ENCODE peak calls at places on chromosome 9, in six cellular contexts. Q is OCI-LY7, E is MM.1S, W is tibial nerve, H is body of pancreas, I is lung. C is an unnamed sample.

GRCh38 chr9:95268681-95269080 is 48.8 kb downstream of the FANCC start:
- DNase-seq in W (no peak), E (peak), H (peak), Q (peak), I (no peak), C (peak)

GRCh38 chr9:105341784-105342183 is 97.3 kb downstream of the SLC44A1 start:
- DNase-seq in H (no peak), W (no peak), I (no peak), Q (no peak), E (peak), C (no peak)

GRCh38 chr9:130535818-130536521 is 43.4 kb upstream of the FUBP3 start:
- DNase-seq in Q (no peak), I (no peak), W (no peak), H (no peak), E (no peak), C (peak)

GRCh38 chr9:128554155-128554862 is 1.9 kb downstream of the SPTAN1 start:
- DNase-seq in I (peak), Q (peak), H (peak), E (no peak), W (peak), C (peak)

GRCh38 chr9:89223398-89223977 is 44.9 kb upstream of the SHC3 start:
- DNase-seq in I (no peak), E (no peak), H (no peak), W (no peak), Q (no peak), C (no peak)

GRCh38 chr9:117936185-117936758 is 232.1 kb downstream of the TLR4 start:
- DNase-seq in H (no peak), Q (peak), E (peak), I (no peak), W (no peak), C (no peak)

GRCh38 chr9:135075234-135076142 is 12.0 kb upstream of the OLFM1 start:
- DNase-seq in I (peak), H (peak), W (peak), Q (no peak), E (no peak), C (no peak)

GRCh38 chr9:109387856-109388255 is 67.0 kb upstream of the EPB41L4B start:
- DNase-seq in W (no peak), Q (no peak), I (no peak), H (peak), E (no peak), C (no peak)

GRCh38 chr9:7212101-7212500 is 454.3 kb downstream of the KDM4C start:
- DNase-seq in I (no peak), Q (no peak), E (no peak), W (no peak), H (no peak), C (no peak)

GRCh38 chr9:38294561-38294960 is 97.9 kb upstream of the ALDH1B1 start:
- DNase-seq in H (no peak), W (no peak), Q (no peak), E (no peak), I (no peak), C (no peak)

GRCh38 chr9:112631313-112631712 is 86.6 kb downstream of the INIP start:
- DNase-seq in Q (no peak), H (no peak), E (no peak), I (no peak), W (no peak), C (no peak)

GRCh38 chr9:14136047-14136446 is 177.9 kb downstream of the NFIB start:
- DNase-seq in Q (no peak), I (no peak), W (no peak), E (no peak), H (no peak), C (no peak)

GRCh38 chr9:69207503-69207902 is 33.4 kb downstream of the TJP2 start:
- DNase-seq in H (peak), Q (peak), E (no peak), I (no peak), W (no peak), C (no peak)

GRCh38 chr9:76399831-76400230 is 5.6 kb upstream of the RFK start:
- DNase-seq in I (no peak), Q (no peak), W (no peak), E (no peak), H (no peak), C (no peak)

GRCh38 chr9:92945796-92946195 is 1.5 kb upstream of the FGD3 start:
- DNase-seq in H (no peak), W (no peak), E (no peak), Q (no peak), I (no peak), C (no peak)

GRCh38 chr9:92947268-92948031 is at the start of gene FGD3:
- DNase-seq in E (no peak), W (no peak), Q (no peak), I (no peak), H (peak), C (no peak)

GRCh38 chr9:92949266-92949982 is 2.1 kb downstream of the FGD3 start:
- DNase-seq in I (no peak), Q (no peak), W (no peak), H (no peak), E (no peak), C (no peak)

GRCh38 chr9:92948632-92949031 is 1.3 kb downstream of the FGD3 start:
- DNase-seq in Q (no peak), I (no peak), E (no peak), H (no peak), W (no peak), C (no peak)

GRCh38 chr9:92948032-92948534 is 760 bp downstream of the FGD3 start:
- DNase-seq in H (no peak), I (no peak), W (no peak), E (no peak), Q (no peak), C (no peak)
- H3K4me3 ChIP-seq in H (no peak), I (no peak), W (no peak), E (no peak), Q (no peak), C (no peak)

GRCh38 chr9:127210851-127211730 is 53.5 kb upstream of the GARNL3 start:
- DNase-seq in Q (no peak), H (no peak), W (no peak), I (no peak), E (no peak), C (no peak)
- TF ChIP-seq CTCF in Q (no peak), H (no peak), W (no peak), I (no peak), E (no peak), C (peak)

DNA sequence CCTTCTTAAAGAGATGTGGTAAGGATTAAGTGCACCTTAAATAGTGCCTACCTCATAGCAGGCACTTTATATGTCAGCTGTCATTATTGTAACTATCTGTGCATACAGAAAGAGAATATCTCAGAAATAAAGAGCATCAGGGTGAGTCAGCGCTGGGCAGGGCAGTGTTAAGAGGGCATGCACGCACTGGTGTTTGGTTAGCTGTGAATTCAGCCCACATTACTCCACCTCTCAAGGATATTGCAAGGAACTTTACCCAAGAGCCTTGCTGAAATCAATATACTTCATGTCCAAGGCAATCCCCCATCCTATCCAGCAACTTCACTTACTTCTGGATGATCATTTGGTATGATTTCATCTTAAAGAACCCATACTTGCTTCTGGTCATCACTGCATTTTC is 300.9 kb downstream of the NTRK2 start:
- DNase-seq in H (no peak), I (no peak), Q (no peak), E (no peak), W (no peak), C (peak)
- H3K27ac ChIP-seq in H (no peak), I (no peak), Q (no peak), E (no peak), W (no peak), C (no peak)

DNA sequence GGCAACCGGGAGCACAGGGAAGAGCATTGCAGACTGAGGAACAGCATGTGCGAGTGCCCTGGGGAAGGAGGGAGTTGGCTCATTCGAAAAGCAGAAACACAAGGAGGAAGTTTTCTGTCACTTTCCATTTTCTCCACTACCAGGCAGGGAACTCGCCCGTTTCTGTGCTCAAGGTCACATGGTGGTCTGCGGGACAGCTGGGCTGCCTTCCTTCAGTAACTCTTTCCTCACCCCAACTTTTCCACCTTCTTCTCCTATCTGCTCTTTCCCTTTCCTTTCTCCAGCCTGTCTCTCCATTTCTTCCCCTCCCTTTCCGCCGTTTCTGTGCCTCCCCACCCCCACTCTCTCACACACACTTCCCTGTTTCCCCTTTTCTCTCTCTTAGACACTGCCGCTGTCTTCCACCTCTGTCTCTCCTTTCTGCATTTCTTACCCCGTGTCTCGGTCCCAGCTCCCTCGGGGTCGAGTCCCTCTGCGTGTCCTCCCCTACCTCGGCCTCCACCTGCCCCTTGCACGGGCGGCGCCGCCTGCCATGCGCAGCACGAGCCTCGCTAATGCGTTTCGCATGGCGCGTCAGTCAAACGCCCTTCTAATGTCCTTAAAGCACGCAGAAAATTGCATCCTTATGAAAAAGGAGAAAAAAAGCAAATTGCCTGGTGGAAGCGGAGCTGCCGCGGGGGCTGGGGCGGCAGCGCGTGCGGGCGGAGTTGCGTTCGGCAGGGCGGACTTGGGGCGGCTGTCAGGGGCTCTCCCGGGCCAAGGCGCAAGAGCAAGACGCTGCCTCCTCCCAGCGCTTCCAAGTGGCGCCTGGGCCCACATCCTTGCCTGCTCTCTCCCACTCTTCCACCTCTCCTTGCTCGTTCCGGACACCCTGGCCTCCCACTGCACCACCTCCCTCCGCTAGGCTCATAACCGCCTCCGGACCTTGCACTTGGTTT is 9.5 kb downstream of the BARX1 start:
- DNase-seq in W (no peak), I (no peak), Q (no peak), H (no peak), E (no peak), C (no peak)
- H3K4me3 ChIP-seq in W (peak), I (no peak), Q (no peak), H (peak), E (no peak), C (no peak)

GRCh38 chr9:122126340-122127333 is 32.9 kb downstream of the NDUFA8 start:
- DNase-seq in E (no peak), Q (no peak), H (no peak), W (no peak), I (no peak), C (peak)
- TF ChIP-seq CTCF in E (no peak), Q (peak), H (no peak), W (no peak), I (no peak), C (peak)

GRCh38 chr9:133562611-133563285 is 28.2 kb downstream of the ADAMTSL2 start:
- DNase-seq in E (no peak), Q (no peak), H (no peak), I (no peak), W (no peak), C (no peak)

GRCh38 chr9:133566817-133567216 is 32.3 kb downstream of the ADAMTSL2 start:
- DNase-seq in W (no peak), Q (no peak), E (no peak), H (no peak), I (no peak), C (no peak)

GRCh38 chr9:133563286-133564213 is 29.0 kb downstream of the ADAMTSL2 start:
- DNase-seq in W (no peak), E (no peak), Q (no peak), H (peak), I (peak), C (no peak)

GRCh38 chr9:133566382-133566781 is 31.9 kb downstream of the ADAMTSL2 start:
- DNase-seq in E (no peak), Q (no peak), W (no peak), I (no peak), H (no peak), C (no peak)

DNA sequence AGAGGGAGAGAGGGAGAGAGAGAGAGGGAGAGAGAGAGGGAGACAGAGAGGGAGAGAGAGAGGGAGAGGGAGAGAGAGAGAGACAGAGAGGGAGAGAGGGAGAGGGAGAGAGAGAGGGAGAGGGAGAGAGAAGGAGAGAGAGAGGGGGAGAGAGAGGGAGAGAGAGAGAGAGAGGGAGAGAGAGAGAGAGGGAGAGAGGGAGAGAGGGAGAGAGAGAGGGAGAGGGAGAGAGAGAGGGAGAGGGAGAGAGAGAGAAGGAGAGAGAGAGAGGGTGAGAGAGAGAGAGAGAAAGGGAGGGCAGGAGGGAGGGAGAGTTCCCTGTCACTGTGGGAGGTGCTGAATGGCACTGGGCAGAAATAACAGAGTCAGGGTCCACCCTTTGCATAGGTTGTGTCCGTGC is 29.9 kb downstream of the ADAMTSL2 start:
- DNase-seq in H (no peak), W (no peak), I (no peak), E (no peak), Q (no peak), C (no peak)
- H3K27ac ChIP-seq in H (no peak), W (peak), I (peak), E (no peak), Q (no peak), C (no peak)

DNA sequence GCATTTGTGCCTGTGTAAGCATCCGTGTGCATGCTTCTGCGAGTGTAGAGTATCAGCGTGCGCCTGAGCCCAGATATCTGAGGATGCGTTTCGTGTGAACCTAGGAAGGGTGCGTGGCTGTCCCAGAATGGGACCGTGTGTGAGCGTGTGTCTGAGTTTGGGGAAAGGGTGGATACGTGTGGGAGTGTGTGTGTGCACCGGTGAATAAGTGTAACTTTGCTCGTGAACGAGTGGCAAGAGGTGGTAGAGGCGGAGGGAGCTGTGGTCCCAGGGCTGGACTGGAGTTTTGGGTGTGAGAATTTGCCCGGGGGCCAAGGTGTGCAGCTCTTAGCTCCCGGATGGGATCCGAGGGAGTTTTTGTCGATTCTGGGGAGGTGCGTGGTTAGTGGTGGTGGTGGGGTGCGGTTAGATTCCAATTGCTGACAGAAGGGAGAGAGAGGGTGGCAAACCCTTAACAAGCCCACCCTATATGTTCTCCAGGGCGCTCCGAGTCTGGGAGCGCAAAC is 687 bp upstream of the COL27A1 start:
- DNase-seq in H (no peak), E (no peak), W (no peak), I (no peak), Q (no peak), C (no peak)
- H3K4me3 ChIP-seq in H (no peak), E (no peak), W (peak), I (no peak), Q (no peak), C (peak)

DNA sequence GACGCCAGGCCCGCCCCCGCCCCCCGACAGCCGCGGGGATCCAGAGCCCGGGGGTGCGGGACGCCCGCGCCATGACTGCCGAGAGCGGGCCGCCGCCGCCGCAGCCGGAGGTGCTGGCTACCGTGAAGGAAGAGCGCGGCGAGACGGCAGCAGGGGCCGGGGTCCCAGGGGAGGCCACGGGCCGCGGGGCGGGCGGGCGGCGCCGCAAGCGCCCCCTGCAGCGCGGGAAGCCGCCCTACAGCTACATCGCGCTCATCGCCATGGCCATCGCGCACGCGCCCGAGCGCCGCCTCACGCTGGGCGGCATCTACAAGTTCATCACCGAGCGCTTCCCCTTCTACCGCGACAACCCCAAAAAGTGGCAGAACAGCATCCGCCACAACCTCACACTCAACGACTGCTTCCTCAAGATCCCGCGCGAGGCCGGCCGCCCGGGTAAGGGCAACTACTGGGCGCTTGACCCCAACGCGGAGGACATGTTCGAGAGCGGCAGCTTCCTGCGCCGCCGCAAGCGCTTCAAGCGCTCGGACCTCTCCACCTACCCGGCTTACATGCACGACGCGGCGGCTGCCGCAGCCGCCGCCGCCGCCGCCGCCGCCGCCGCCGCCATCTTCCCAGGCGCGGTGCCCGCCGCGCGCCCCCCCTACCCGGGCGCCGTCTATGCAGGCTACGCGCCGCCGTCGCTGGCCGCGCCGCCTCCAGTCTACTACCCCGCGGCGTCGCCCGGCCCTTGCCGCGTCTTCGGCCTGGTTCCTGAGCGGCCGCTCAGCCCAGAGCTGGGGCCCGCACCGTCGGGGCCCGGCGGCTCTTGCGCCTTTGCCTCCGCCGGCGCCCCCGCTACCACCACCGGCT is 1.0 kb downstream of the FOXE1 start:
- DNase-seq in H (no peak), Q (peak), I (no peak), E (no peak), W (no peak), C (no peak)
- TF ChIP-seq CTCF in H (no peak), Q (peak), I (no peak), E (no peak), W (no peak), C (peak)

GRCh38 chr9:87887661-87888480 is 5.2 kb downstream of the SPATA31E1 start:
- DNase-seq in E (no peak), I (peak), Q (no peak), W (no peak), H (no peak), C (no peak)
- H3K27ac ChIP-seq in E (no peak), I (no peak), Q (no peak), W (no peak), H (no peak), C (no peak)